ENCODE peak calls at places on chromosomes 13 and 19, in nine cellular contexts. One of them, this sample, is unnamed.

GRCh38 chr19:49889687-49890348 is 6.9 kb downstream of the IL4I1 start:
- DNase-seq in adipocyte: peak; percentile 71
- DNase-seq in CD8-positive, alpha-beta memory T cell: peak; percentile 70
- DNase-seq in MM.1S: peak; percentile 42
- DNase-seq in foreskin keratinocyte: peak; percentile 61
- DNase-seq in naive thymus-derived CD4-positive, alpha-beta T cell: peak; percentile 78
- DNase-seq in transverse colon: peak; percentile 71
- DNase-seq in CD4-positive, alpha-beta memory T cell: peak; percentile 77
- DNase-seq in body of pancreas: peak; percentile 76
- DNase-seq in this sample: peak; percentile 75

GRCh38 chr19:43464089-43464775 is 1.2 kb downstream of the LYPD3 start:
- DNase-seq in adipocyte: peak; percentile 83
- DNase-seq in CD8-positive, alpha-beta memory T cell: no peak
- DNase-seq in MM.1S: peak; percentile 51
- DNase-seq in foreskin keratinocyte: no peak
- DNase-seq in naive thymus-derived CD4-positive, alpha-beta T cell: no peak
- DNase-seq in transverse colon: peak; percentile 81
- DNase-seq in CD4-positive, alpha-beta memory T cell: no peak
- DNase-seq in body of pancreas: peak; percentile 77
- DNase-seq in this sample: no peak

GRCh38 chr13:50650936-50651638 is 192.4 kb downstream of the DLEU7 start:
- DNase-seq in adipocyte: peak; percentile 16
- DNase-seq in CD8-positive, alpha-beta memory T cell: no peak
- DNase-seq in MM.1S: peak; percentile 21
- DNase-seq in foreskin keratinocyte: no peak
- DNase-seq in naive thymus-derived CD4-positive, alpha-beta T cell: no peak
- DNase-seq in transverse colon: no peak
- DNase-seq in CD4-positive, alpha-beta memory T cell: no peak
- DNase-seq in body of pancreas: no peak
- DNase-seq in this sample: no peak

GRCh38 chr19:45421953-45422498 is 1.7 kb downstream of the ERCC1 start:
- DNase-seq in adipocyte: no peak
- DNase-seq in CD8-positive, alpha-beta memory T cell: no peak
- DNase-seq in MM.1S: no peak
- DNase-seq in foreskin keratinocyte: no peak
- DNase-seq in naive thymus-derived CD4-positive, alpha-beta T cell: no peak
- DNase-seq in transverse colon: no peak
- DNase-seq in CD4-positive, alpha-beta memory T cell: no peak
- DNase-seq in body of pancreas: no peak
- DNase-seq in this sample: no peak

GRCh38 chr19:3194703-3195087 is 9.0 kb downstream of the NCLN start:
- DNase-seq in adipocyte: no peak
- DNase-seq in CD8-positive, alpha-beta memory T cell: no peak
- DNase-seq in MM.1S: no peak
- DNase-seq in foreskin keratinocyte: no peak
- DNase-seq in naive thymus-derived CD4-positive, alpha-beta T cell: no peak
- DNase-seq in transverse colon: no peak
- DNase-seq in CD4-positive, alpha-beta memory T cell: no peak
- DNase-seq in body of pancreas: no peak
- DNase-seq in this sample: no peak

GRCh38 chr13:23381877-23382276 is 51.6 kb downstream of the SACS start:
- DNase-seq in adipocyte: no peak
- DNase-seq in CD8-positive, alpha-beta memory T cell: no peak
- DNase-seq in MM.1S: no peak
- DNase-seq in foreskin keratinocyte: no peak
- DNase-seq in naive thymus-derived CD4-positive, alpha-beta T cell: no peak
- DNase-seq in transverse colon: no peak
- DNase-seq in CD4-positive, alpha-beta memory T cell: no peak
- DNase-seq in body of pancreas: no peak
- DNase-seq in this sample: no peak

GRCh38 chr19:15120135-15121026 is 13.2 kb downstream of the SYDE1 start:
- DNase-seq in adipocyte: no peak
- DNase-seq in CD8-positive, alpha-beta memory T cell: no peak
- DNase-seq in MM.1S: no peak
- DNase-seq in foreskin keratinocyte: no peak
- DNase-seq in naive thymus-derived CD4-positive, alpha-beta T cell: no peak
- DNase-seq in transverse colon: no peak
- DNase-seq in CD4-positive, alpha-beta memory T cell: no peak
- DNase-seq in body of pancreas: no peak
- DNase-seq in this sample: no peak

GRCh38 chr13:101417043-101417406 is 717 bp upstream of the NALCN start:
- DNase-seq in adipocyte: peak; percentile 55
- DNase-seq in CD8-positive, alpha-beta memory T cell: no peak
- DNase-seq in MM.1S: no peak
- DNase-seq in foreskin keratinocyte: peak; percentile 36
- DNase-seq in naive thymus-derived CD4-positive, alpha-beta T cell: no peak
- DNase-seq in transverse colon: no peak
- DNase-seq in CD4-positive, alpha-beta memory T cell: no peak
- DNase-seq in body of pancreas: no peak
- DNase-seq in this sample: no peak

GRCh38 chr13:97879646-97880297 is 73.7 kb upstream of the IPO5 start:
- DNase-seq in adipocyte: peak; percentile 92
- DNase-seq in CD8-positive, alpha-beta memory T cell: no peak
- DNase-seq in MM.1S: no peak
- DNase-seq in foreskin keratinocyte: peak; percentile 70
- DNase-seq in naive thymus-derived CD4-positive, alpha-beta T cell: no peak
- DNase-seq in transverse colon: no peak
- DNase-seq in CD4-positive, alpha-beta memory T cell: no peak
- DNase-seq in body of pancreas: no peak
- DNase-seq in this sample: no peak

GRCh38 chr13:34465423-34465922 is 476.6 kb upstream of the NBEA start:
- DNase-seq in adipocyte: no peak
- DNase-seq in CD8-positive, alpha-beta memory T cell: no peak
- DNase-seq in MM.1S: no peak
- DNase-seq in foreskin keratinocyte: no peak
- DNase-seq in naive thymus-derived CD4-positive, alpha-beta T cell: no peak
- DNase-seq in transverse colon: no peak
- DNase-seq in CD4-positive, alpha-beta memory T cell: no peak
- DNase-seq in body of pancreas: no peak
- DNase-seq in this sample: no peak

GRCh38 chr13:81295177-81295576 is 954.3 kb upstream of the SPRY2 start:
- DNase-seq in adipocyte: no peak
- DNase-seq in CD8-positive, alpha-beta memory T cell: no peak
- DNase-seq in MM.1S: no peak
- DNase-seq in foreskin keratinocyte: no peak
- DNase-seq in naive thymus-derived CD4-positive, alpha-beta T cell: no peak
- DNase-seq in transverse colon: no peak
- DNase-seq in CD4-positive, alpha-beta memory T cell: no peak
- DNase-seq in body of pancreas: no peak
- DNase-seq in this sample: no peak

GRCh38 chr13:59522652-59523051 is 641.1 kb downstream of the DIAPH3 start:
- DNase-seq in adipocyte: no peak
- DNase-seq in CD8-positive, alpha-beta memory T cell: no peak
- DNase-seq in MM.1S: no peak
- DNase-seq in foreskin keratinocyte: no peak
- DNase-seq in naive thymus-derived CD4-positive, alpha-beta T cell: no peak
- DNase-seq in transverse colon: no peak
- DNase-seq in CD4-positive, alpha-beta memory T cell: no peak
- DNase-seq in body of pancreas: no peak
- DNase-seq in this sample: no peak

GRCh38 chr19:18606281-18607221 is at the start of gene CRLF1:
- DNase-seq in adipocyte: peak; percentile 36
- DNase-seq in CD8-positive, alpha-beta memory T cell: no peak
- DNase-seq in MM.1S: no peak
- DNase-seq in foreskin keratinocyte: no peak
- DNase-seq in naive thymus-derived CD4-positive, alpha-beta T cell: no peak
- DNase-seq in transverse colon: no peak
- DNase-seq in CD4-positive, alpha-beta memory T cell: no peak
- DNase-seq in body of pancreas: no peak
- DNase-seq in this sample: no peak

GRCh38 chr19:14408641-14409120 is 10.5 kb downstream of the DDX39A start:
- DNase-seq in adipocyte: no peak
- DNase-seq in CD8-positive, alpha-beta memory T cell: peak; percentile 15
- DNase-seq in MM.1S: no peak
- DNase-seq in foreskin keratinocyte: no peak
- DNase-seq in naive thymus-derived CD4-positive, alpha-beta T cell: no peak
- DNase-seq in transverse colon: no peak
- DNase-seq in CD4-positive, alpha-beta memory T cell: peak; percentile 49
- DNase-seq in body of pancreas: no peak
- DNase-seq in this sample: no peak

DNA sequence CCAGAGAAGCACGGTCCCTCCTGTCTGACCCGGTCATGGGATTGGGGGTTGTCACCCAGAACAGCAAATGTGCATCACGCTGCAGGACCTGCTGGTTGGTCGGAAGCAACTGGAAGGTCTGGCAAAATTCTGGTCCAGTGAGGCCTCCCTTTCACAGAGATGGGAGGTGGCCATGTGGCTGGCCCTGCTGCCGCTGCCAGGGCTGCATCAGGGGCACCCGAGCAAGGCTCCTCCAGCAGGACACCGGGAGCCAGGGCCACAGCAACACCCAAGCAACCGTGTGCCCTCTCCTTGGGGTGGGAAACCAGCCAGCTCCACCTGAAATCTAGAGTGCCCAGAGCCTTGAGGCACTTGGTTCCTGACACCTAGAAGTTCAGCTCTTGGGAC is 11.5 kb upstream of the GAS6 start:
- DNase-seq in adipocyte: no peak
- DNase-seq in CD8-positive, alpha-beta memory T cell: no peak
- DNase-seq in MM.1S: no peak
- DNase-seq in foreskin keratinocyte: no peak
- DNase-seq in naive thymus-derived CD4-positive, alpha-beta T cell: no peak
- DNase-seq in transverse colon: no peak
- DNase-seq in CD4-positive, alpha-beta memory T cell: no peak
- DNase-seq in body of pancreas: no peak
- DNase-seq in this sample: no peak
- H3K4me1 ChIP-seq in adipocyte: no peaks in the 10 kb centered on the region
- H3K4me1 ChIP-seq in CD8-positive, alpha-beta memory T cell: peaks cover 6% of the 10 kb centered on the region
- H3K4me1 ChIP-seq in MM.1S: peaks cover 19% of the 10 kb centered on the region
- H3K4me1 ChIP-seq in foreskin keratinocyte: no peaks in the 10 kb centered on the region
- H3K4me1 ChIP-seq in naive thymus-derived CD4-positive, alpha-beta T cell: no peaks in the 10 kb centered on the region
- H3K4me1 ChIP-seq in transverse colon: no peaks in the 10 kb centered on the region
- H3K4me1 ChIP-seq in CD4-positive, alpha-beta memory T cell: no peaks in the 10 kb centered on the region
- H3K4me1 ChIP-seq in body of pancreas: peaks cover 11% of the 10 kb centered on the region
- H3K4me1 ChIP-seq in this sample: no peaks in the 10 kb centered on the region

DNA sequence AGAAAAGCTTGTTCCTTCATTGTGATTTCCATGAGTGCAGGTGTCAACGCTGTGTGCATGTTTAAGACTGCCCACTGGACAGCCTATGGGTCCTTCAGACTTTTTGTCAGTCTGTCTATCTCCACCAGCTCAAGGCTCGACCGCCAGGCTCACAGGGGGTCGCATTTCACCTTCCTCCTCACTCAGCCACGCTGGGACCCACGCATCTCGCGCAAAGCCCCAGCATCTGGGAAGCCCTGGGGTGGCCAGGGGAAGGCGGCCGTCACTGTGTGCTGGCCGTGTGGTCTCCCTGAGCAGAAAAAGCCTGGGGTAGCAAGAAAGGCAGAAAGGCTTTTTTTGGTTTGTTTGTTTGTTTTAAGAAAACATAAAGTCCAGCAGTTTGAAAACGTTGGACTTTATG is 48.5 kb downstream of the KLF2 start:
- DNase-seq in adipocyte: no peak
- DNase-seq in CD8-positive, alpha-beta memory T cell: no peak
- DNase-seq in MM.1S: no peak
- DNase-seq in foreskin keratinocyte: no peak
- DNase-seq in naive thymus-derived CD4-positive, alpha-beta T cell: no peak
- DNase-seq in transverse colon: no peak
- DNase-seq in CD4-positive, alpha-beta memory T cell: no peak
- DNase-seq in body of pancreas: no peak
- DNase-seq in this sample: no peak
- H3K4me1 ChIP-seq in adipocyte: peaks cover 29% of the 10 kb centered on the region
- H3K4me1 ChIP-seq in CD8-positive, alpha-beta memory T cell: peaks cover 98% of the 10 kb centered on the region
- H3K4me1 ChIP-seq in MM.1S: peaks cover 54% of the 10 kb centered on the region
- H3K4me1 ChIP-seq in foreskin keratinocyte: no peaks in the 10 kb centered on the region
- H3K4me1 ChIP-seq in naive thymus-derived CD4-positive, alpha-beta T cell: peaks cover 92% of the 10 kb centered on the region
- H3K4me1 ChIP-seq in transverse colon: peaks cover 21% of the 10 kb centered on the region
- H3K4me1 ChIP-seq in CD4-positive, alpha-beta memory T cell: peaks cover 98% of the 10 kb centered on the region
- H3K4me1 ChIP-seq in body of pancreas: no peaks in the 10 kb centered on the region
- H3K4me1 ChIP-seq in this sample: peaks cover 96% of the 10 kb centered on the region

GRCh38 chr19:12881172-12881808 is at the start of gene DNASE2:
- DNase-seq in adipocyte: peak; percentile 98
- DNase-seq in CD8-positive, alpha-beta memory T cell: peak; percentile 80
- DNase-seq in MM.1S: peak; percentile 96
- DNase-seq in foreskin keratinocyte: peak; percentile 89
- DNase-seq in naive thymus-derived CD4-positive, alpha-beta T cell: peak; percentile 83
- DNase-seq in transverse colon: peak; percentile 97
- DNase-seq in CD4-positive, alpha-beta memory T cell: peak; percentile 91
- DNase-seq in body of pancreas: peak; percentile 99
- DNase-seq in this sample: peak; percentile 86
- H3K4me1 ChIP-seq in adipocyte: peaks cover 31% of the 10 kb centered on the region
- H3K4me1 ChIP-seq in CD8-positive, alpha-beta memory T cell: peaks cover 17% of the 10 kb centered on the region
- H3K4me1 ChIP-seq in MM.1S: peaks cover 10% of the 10 kb centered on the region
- H3K4me1 ChIP-seq in foreskin keratinocyte: no peaks in the 10 kb centered on the region
- H3K4me1 ChIP-seq in naive thymus-derived CD4-positive, alpha-beta T cell: peaks cover 10% of the 10 kb centered on the region
- H3K4me1 ChIP-seq in transverse colon: peaks cover 23% of the 10 kb centered on the region
- H3K4me1 ChIP-seq in CD4-positive, alpha-beta memory T cell: peaks cover 29% of the 10 kb centered on the region
- H3K4me1 ChIP-seq in body of pancreas: peaks cover 25% of the 10 kb centered on the region
- H3K4me1 ChIP-seq in this sample: peaks cover 29% of the 10 kb centered on the region

GRCh38 chr19:2046046-2046907 is 4.8 kb downstream of the MKNK2 start:
- DNase-seq in adipocyte: no peak
- DNase-seq in CD8-positive, alpha-beta memory T cell: no peak
- DNase-seq in MM.1S: no peak
- DNase-seq in foreskin keratinocyte: no peak
- DNase-seq in naive thymus-derived CD4-positive, alpha-beta T cell: no peak
- DNase-seq in transverse colon: no peak
- DNase-seq in CD4-positive, alpha-beta memory T cell: no peak
- DNase-seq in body of pancreas: no peak
- DNase-seq in this sample: no peak
- H3K4me1 ChIP-seq in adipocyte: peaks cover 61% of the 10 kb centered on the region
- H3K4me1 ChIP-seq in CD8-positive, alpha-beta memory T cell: peaks cover 68% of the 10 kb centered on the region
- H3K4me1 ChIP-seq in MM.1S: peaks cover 16% of the 10 kb centered on the region
- H3K4me1 ChIP-seq in foreskin keratinocyte: peaks cover 7% of the 10 kb centered on the region
- H3K4me1 ChIP-seq in naive thymus-derived CD4-positive, alpha-beta T cell: peaks cover 66% of the 10 kb centered on the region
- H3K4me1 ChIP-seq in transverse colon: peaks cover 66% of the 10 kb centered on the region
- H3K4me1 ChIP-seq in CD4-positive, alpha-beta memory T cell: peaks cover 78% of the 10 kb centered on the region
- H3K4me1 ChIP-seq in body of pancreas: peaks cover 84% of the 10 kb centered on the region
- H3K4me1 ChIP-seq in this sample: peaks cover 77% of the 10 kb centered on the region

GRCh38 chr19:11187409-11187808 is 9.9 kb downstream of the KANK2 start:
- DNase-seq in adipocyte: no peak
- DNase-seq in CD8-positive, alpha-beta memory T cell: no peak
- DNase-seq in MM.1S: no peak
- DNase-seq in foreskin keratinocyte: no peak
- DNase-seq in naive thymus-derived CD4-positive, alpha-beta T cell: no peak
- DNase-seq in transverse colon: no peak
- DNase-seq in CD4-positive, alpha-beta memory T cell: no peak
- DNase-seq in body of pancreas: no peak
- DNase-seq in this sample: no peak

GRCh38 chr19:11192957-11193939 is 4.1 kb downstream of the KANK2 start:
- DNase-seq in adipocyte: no peak
- DNase-seq in CD8-positive, alpha-beta memory T cell: no peak
- DNase-seq in MM.1S: no peak
- DNase-seq in foreskin keratinocyte: no peak
- DNase-seq in naive thymus-derived CD4-positive, alpha-beta T cell: no peak
- DNase-seq in transverse colon: no peak
- DNase-seq in CD4-positive, alpha-beta memory T cell: no peak
- DNase-seq in body of pancreas: no peak
- DNase-seq in this sample: no peak

GRCh38 chr19:11191934-11192333 is 5.4 kb downstream of the KANK2 start:
- DNase-seq in adipocyte: no peak
- DNase-seq in CD8-positive, alpha-beta memory T cell: no peak
- DNase-seq in MM.1S: no peak
- DNase-seq in foreskin keratinocyte: no peak
- DNase-seq in naive thymus-derived CD4-positive, alpha-beta T cell: no peak
- DNase-seq in transverse colon: no peak
- DNase-seq in CD4-positive, alpha-beta memory T cell: no peak
- DNase-seq in body of pancreas: no peak
- DNase-seq in this sample: no peak

GRCh38 chr19:11191273-11191755 is 6.0 kb downstream of the KANK2 start:
- DNase-seq in adipocyte: peak; percentile 62
- DNase-seq in CD8-positive, alpha-beta memory T cell: no peak
- DNase-seq in MM.1S: no peak
- DNase-seq in foreskin keratinocyte: no peak
- DNase-seq in naive thymus-derived CD4-positive, alpha-beta T cell: no peak
- DNase-seq in transverse colon: peak; percentile 50
- DNase-seq in CD4-positive, alpha-beta memory T cell: no peak
- DNase-seq in body of pancreas: peak; percentile 45
- DNase-seq in this sample: no peak

GRCh38 chr19:11190501-11190900 is 6.8 kb downstream of the KANK2 start:
- DNase-seq in adipocyte: no peak
- DNase-seq in CD8-positive, alpha-beta memory T cell: no peak
- DNase-seq in MM.1S: no peak
- DNase-seq in foreskin keratinocyte: no peak
- DNase-seq in naive thymus-derived CD4-positive, alpha-beta T cell: no peak
- DNase-seq in transverse colon: no peak
- DNase-seq in CD4-positive, alpha-beta memory T cell: no peak
- DNase-seq in body of pancreas: no peak
- DNase-seq in this sample: no peak
- H3K4me1 ChIP-seq in adipocyte: peaks cover 51% of the 10 kb centered on the region
- H3K4me1 ChIP-seq in CD8-positive, alpha-beta memory T cell: no peaks in the 10 kb centered on the region
- H3K4me1 ChIP-seq in MM.1S: no peaks in the 10 kb centered on the region
- H3K4me1 ChIP-seq in foreskin keratinocyte: peaks cover 3% of the 10 kb centered on the region
- H3K4me1 ChIP-seq in naive thymus-derived CD4-positive, alpha-beta T cell: peaks cover 7% of the 10 kb centered on the region
- H3K4me1 ChIP-seq in transverse colon: peaks cover 31% of the 10 kb centered on the region
- H3K4me1 ChIP-seq in CD4-positive, alpha-beta memory T cell: peaks cover 7% of the 10 kb centered on the region
- H3K4me1 ChIP-seq in body of pancreas: peaks cover 40% of the 10 kb centered on the region
- H3K4me1 ChIP-seq in this sample: no peaks in the 10 kb centered on the region